ENCODE peak calls at places on chromosomes 6 and 20, in six cellular contexts. O, A, E, D, K and N are unnamed samples.

GRCh38 chr20:44961024-44961866 is 1.0 kb upstream of the TOMM34 start:
- DNase-seq in A (no peak), O (no peak), E (no peak), K (no peak), D (no peak), N (no peak)

GRCh38 chr20:50305636-50306477 is 115.2 kb downstream of the CEBPB start:
- DNase-seq in D (no peak), E (peak), O (peak), K (no peak), A (no peak), N (no peak)

GRCh38 chr6:64988148-64988547 is 718.9 kb downstream of the EYS start:
- DNase-seq in K (no peak), A (peak), D (no peak), E (no peak), O (peak), N (no peak)

GRCh38 chr6:168163096-168163731 is 84.2 kb upstream of the FRMD1 start:
- DNase-seq in K (no peak), E (no peak), O (peak), A (peak), D (peak), N (no peak)

GRCh38 chr6:53765270-53765669 is 29.5 kb upstream of the LRRC1 start:
- DNase-seq in E (no peak), K (no peak), D (no peak), A (no peak), O (peak), N (no peak)

GRCh38 chr6:71248866-71249265 is 39.7 kb upstream of the OGFRL1 start:
- DNase-seq in A (no peak), K (no peak), O (no peak), D (no peak), E (no peak), N (no peak)

GRCh38 chr6:133079901-133080300 is 161.3 kb upstream of the EYA4 start:
- DNase-seq in E (no peak), K (no peak), O (no peak), A (no peak), D (no peak), N (no peak)

GRCh38 chr6:36491378-36491965 is 48.7 kb downstream of the KCTD20 start:
- DNase-seq in D (no peak), A (no peak), K (no peak), E (no peak), O (peak), N (no peak)

GRCh38 chr6:115601064-115601463 is 459.6 kb downstream of the FRK start:
- DNase-seq in O (no peak), K (no peak), D (no peak), E (no peak), A (no peak), N (no peak)

GRCh38 chr6:89117285-89118108 is at the start of gene SRSF12:
- DNase-seq in O (peak), E (peak), A (no peak), D (no peak), K (peak), N (no peak)

GRCh38 chr6:23642849-23643248 is 483.2 kb upstream of the NRSN1 start:
- DNase-seq in O (no peak), K (no peak), A (no peak), D (no peak), E (no peak), N (no peak)

GRCh38 chr20:32140603-32141002 is 31.1 kb downstream of the TM9SF4 start:
- DNase-seq in O (no peak), A (no peak), K (no peak), D (no peak), E (no peak), N (no peak)

GRCh38 chr6:133804263-133804662 is 84.7 kb upstream of the TCF21 start:
- DNase-seq in D (no peak), K (no peak), A (peak), O (peak), E (no peak), N (no peak)

GRCh38 chr6:133951881-133952814 is 876 bp upstream of the TBPL1 start:
- DNase-seq in K (peak), A (peak), E (peak), D (no peak), O (peak), N (peak)

GRCh38 chr6:161195418-161195817 is 78.4 kb downstream of the AGPAT4 start:
- DNase-seq in K (no peak), E (no peak), O (no peak), D (no peak), A (no peak), N (no peak)

GRCh38 chr6:83707829-83708545 is 914 bp downstream of the SNAP91 start:
- DNase-seq in D (no peak), K (no peak), A (no peak), E (no peak), O (peak), N (no peak)

GRCh38 chr6:136920216-136920857 is 1.8 kb upstream of the SLC35D3 start:
- DNase-seq in O (no peak), A (no peak), E (no peak), K (no peak), D (no peak), N (no peak)
- H3K4me3 ChIP-seq in O (peak), A (peak), E (peak), K (no peak), D (no peak), N (peak)

GRCh38 chr6:38593419-38593818 is 46.3 kb downstream of the BTBD9 start:
- DNase-seq in D (no peak), O (peak), E (no peak), K (no peak), A (no peak), N (peak)
- H3K4me3 ChIP-seq in D (no peak), O (no peak), E (no peak), K (no peak), A (no peak), N (no peak)

GRCh38 chr6:33785766-33786165 is 3.2 kb downstream of the LEMD2 start:
- DNase-seq in O (no peak), K (no peak), D (no peak), A (no peak), E (no peak), N (no peak)

GRCh38 chr6:33783781-33784520 is 5.0 kb downstream of the LEMD2 start:
- DNase-seq in E (no peak), A (no peak), O (no peak), D (no peak), K (no peak), N (no peak)

GRCh38 chr6:33782561-33782960 is 6.4 kb downstream of the LEMD2 start:
- DNase-seq in O (no peak), A (no peak), D (no peak), K (no peak), E (no peak), N (no peak)

GRCh38 chr6:33786736-33787135 is 2.2 kb downstream of the LEMD2 start:
- DNase-seq in O (no peak), A (no peak), E (no peak), K (no peak), D (no peak), N (no peak)

DNA sequence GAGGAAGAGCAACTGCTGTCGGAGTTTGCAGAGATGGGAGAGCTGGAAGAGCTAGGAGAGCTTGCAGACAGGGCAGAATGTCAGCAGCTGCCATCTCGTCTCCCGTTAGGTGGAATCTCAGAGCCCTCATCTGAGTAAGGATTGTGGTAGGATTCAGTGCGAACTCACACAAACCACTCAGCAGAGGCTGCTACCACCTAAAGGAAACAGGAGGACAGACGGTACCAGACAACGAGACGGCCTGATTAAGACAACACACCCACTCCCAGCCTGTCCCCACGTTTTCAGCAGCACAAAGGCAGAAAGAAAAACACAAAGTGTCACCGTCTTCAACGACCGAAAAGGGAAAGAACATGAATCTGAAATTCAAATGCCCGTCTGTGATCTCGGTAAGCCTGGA is 4.1 kb downstream of the LEMD2 start:
- DNase-seq in K (no peak), A (no peak), D (no peak), E (no peak), O (no peak), N (no peak)
- H3K4me3 ChIP-seq in K (no peak), A (no peak), D (no peak), E (no peak), O (no peak), N (no peak)

GRCh38 chr20:23039136-23039875 is 4.2 kb downstream of the SSTR4 start:
- DNase-seq in E (no peak), O (no peak), A (no peak), K (no peak), D (no peak), N (no peak)

GRCh38 chr20:23035731-23036130 is 619 bp downstream of the SSTR4 start:
- DNase-seq in E (no peak), O (no peak), D (no peak), K (no peak), A (no peak), N (no peak)

GRCh38 chr20:23036371-23036770 is 1.3 kb downstream of the SSTR4 start:
- DNase-seq in E (no peak), K (no peak), D (no peak), A (no peak), O (no peak), N (no peak)

GRCh38 chr20:23034721-23035671 is at the start of gene SSTR4:
- DNase-seq in D (no peak), A (no peak), O (no peak), K (no peak), E (no peak), N (no peak)

DNA sequence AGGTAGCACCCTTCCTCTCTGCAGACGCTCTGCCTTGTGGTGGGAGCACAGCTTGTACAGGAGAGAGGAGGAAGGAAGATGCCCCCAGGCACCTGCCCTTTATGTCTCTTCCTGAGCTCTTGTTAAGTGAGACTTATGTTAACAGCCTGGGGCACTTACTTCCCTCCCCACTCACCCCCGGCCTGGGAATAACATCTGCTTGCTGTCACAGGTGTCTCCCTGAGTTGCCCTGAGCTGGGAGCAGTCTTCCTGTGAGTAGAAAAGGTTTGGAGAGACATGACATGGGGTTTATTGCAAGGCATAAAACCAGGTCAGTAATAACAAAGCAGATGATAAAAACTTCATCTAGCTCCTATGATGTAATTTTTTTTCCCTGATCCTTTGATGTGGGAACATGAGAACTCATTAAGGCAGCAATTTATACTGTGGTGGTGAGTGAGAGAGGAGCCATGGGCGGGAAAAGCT is 1.9 kb downstream of the SSTR4 start:
- DNase-seq in O (no peak), E (no peak), K (no peak), D (no peak), A (no peak), N (no peak)
- H3K4me3 ChIP-seq in O (no peak), E (no peak), K (no peak), D (no peak), A (no peak), N (no peak)

GRCh38 chr20:15911557-15911956 is 661.7 kb downstream of the KIF16B start:
- DNase-seq in A (no peak), D (no peak), K (no peak), E (no peak), O (no peak), N (no peak)
- H3K4me3 ChIP-seq in A (no peak), D (no peak), K (no peak), E (no peak), O (no peak), N (no peak)

DNA sequence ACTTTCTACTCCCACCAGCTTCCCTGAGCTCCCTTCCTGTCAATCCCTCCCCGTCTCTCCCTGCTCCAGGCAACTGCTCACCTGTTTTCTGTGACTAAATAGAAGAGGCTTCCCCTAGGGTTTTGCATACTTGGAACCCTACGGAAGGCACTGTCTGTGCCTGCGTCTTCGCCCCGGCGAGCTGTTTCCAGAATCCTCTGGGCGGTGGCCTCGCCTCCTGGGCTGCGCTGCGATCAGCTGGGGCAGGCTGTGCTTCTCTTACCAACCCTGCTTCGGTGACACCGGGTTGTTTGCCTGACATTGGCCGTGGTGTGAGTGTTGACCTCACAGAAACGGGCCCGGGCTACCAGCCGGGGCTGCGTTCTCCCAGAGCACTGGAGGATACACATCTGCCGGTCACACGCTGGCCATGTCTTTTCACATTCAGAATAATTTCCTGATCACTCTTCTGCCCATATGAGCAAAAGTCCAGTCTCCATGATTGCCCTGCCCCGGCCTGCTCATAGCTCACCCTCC is 29.4 kb upstream of the CCR6 start:
- DNase-seq in A (no peak), O (no peak), E (no peak), K (no peak), D (no peak), N (no peak)
- H3K4me3 ChIP-seq in A (no peak), O (no peak), E (peak), K (peak), D (no peak), N (no peak)

GRCh38 chr6:166997768-166998255 is 1.4 kb upstream of the CEP43 start:
- DNase-seq in D (peak), A (peak), E (peak), O (peak), K (peak), N (peak)

GRCh38 chr6:166996406-166996805 is 2.8 kb upstream of the CEP43 start:
- DNase-seq in D (no peak), O (peak), E (no peak), K (no peak), A (peak), N (peak)

GRCh38 chr6:166999145-166999844 is at the start of gene CEP43:
- DNase-seq in O (peak), D (peak), E (peak), A (peak), K (peak), N (peak)

GRCh38 chr6:166998256-166999144 is 697 bp upstream of the CEP43 start:
- DNase-seq in E (peak), K (peak), D (no peak), O (peak), A (peak), N (no peak)

GRCh38 chr6:166997348-166997747 is 1.8 kb upstream of the CEP43 start:
- DNase-seq in E (no peak), K (no peak), A (no peak), D (no peak), O (no peak), N (no peak)
- H3K4me3 ChIP-seq in E (peak), K (peak), A (peak), D (peak), O (peak), N (peak)

GRCh38 chr6:154243793-154244768 is 112.5 kb downstream of the IPCEF1 start:
- DNase-seq in E (no peak), K (no peak), D (no peak), A (no peak), O (peak), N (no peak)
- H3K4me3 ChIP-seq in E (no peak), K (peak), D (no peak), A (no peak), O (no peak), N (no peak)

GRCh38 chr20:48901326-48901725 is 20.2 kb upstream of the ARFGEF2 start:
- DNase-seq in E (no peak), O (no peak), A (no peak), D (no peak), K (no peak), N (no peak)

GRCh38 chr20:48906221-48906877 is 15.2 kb upstream of the ARFGEF2 start:
- DNase-seq in A (no peak), O (no peak), D (no peak), K (no peak), E (no peak), N (no peak)

GRCh38 chr20:48905322-48905647 is 16.2 kb upstream of the ARFGEF2 start:
- DNase-seq in A (no peak), E (no peak), D (no peak), O (no peak), K (no peak), N (no peak)

GRCh38 chr20:48903705-48904104 is 17.8 kb upstream of the ARFGEF2 start:
- DNase-seq in E (no peak), D (no peak), A (no peak), O (no peak), K (no peak), N (no peak)

DNA sequence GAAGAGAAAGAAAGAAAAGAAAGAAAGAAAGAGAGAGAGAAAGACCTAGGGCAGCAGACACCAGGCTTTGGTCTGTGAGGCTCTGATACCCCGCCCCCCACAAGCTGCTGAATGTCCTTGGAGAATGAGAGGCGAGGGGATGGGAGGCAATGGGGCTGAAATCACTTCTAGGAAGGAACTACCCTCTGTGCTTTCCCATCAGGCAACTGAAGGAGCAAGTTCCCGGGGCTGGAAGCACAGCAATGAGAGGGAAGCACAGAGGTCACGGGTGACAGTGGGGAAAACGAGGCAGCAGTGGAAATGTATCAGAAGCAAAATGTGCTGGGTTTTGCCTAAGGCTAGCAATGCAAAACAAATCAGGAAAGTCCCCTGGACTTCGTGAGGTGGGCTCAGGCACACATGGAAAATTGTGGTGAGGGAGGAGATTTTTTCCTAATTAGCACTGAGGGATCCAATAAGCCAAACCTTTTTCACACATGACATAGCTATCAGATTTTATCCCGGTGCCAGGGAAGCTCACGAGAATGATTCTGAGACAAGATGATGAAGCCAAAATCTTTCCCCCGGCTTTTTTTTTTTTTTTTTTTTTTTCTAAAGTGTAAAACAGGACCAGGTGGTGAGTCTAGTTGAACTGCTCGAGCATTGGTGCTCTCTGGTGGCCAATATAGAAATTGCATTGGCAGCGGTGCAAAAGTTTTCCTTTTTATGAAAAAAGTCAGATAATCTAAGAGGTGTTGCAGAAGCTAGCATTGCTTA is 16.8 kb upstream of the ARFGEF2 start:
- DNase-seq in E (peak), O (peak), A (peak), K (peak), D (no peak), N (peak)
- H3K4me3 ChIP-seq in E (no peak), O (no peak), A (no peak), K (no peak), D (no peak), N (no peak)

DNA sequence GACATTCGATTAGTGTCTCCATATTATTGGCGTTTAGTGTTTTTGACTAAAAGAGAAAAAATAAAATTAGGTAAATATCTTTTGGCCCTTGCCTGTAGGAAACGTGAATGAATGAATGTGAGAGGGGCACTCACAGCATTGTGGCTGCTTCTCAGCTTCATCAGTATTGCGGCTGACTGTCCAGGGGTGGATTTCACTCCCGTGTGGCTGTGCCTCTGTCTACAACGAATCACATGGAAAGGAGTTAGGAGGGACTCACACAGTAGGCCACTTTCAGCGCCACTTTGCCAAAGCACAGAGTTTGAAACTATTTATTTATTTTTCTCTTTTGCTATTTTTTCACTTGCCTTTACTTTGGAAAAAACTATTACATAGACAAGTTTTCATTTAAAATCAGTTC is 805 bp downstream of the TAGAP start:
- DNase-seq in K (no peak), E (no peak), A (no peak), O (no peak), D (no peak), N (no peak)
- H3K4me3 ChIP-seq in K (peak), E (peak), A (no peak), O (no peak), D (no peak), N (no peak)